ENCODE peak calls at places on chromosomes 2 and 18, in six cellular contexts. V is AG04450; E is stimulated activated CD8-positive, alpha-beta memory T cell treated with anti-CD3 and anti-CD28 coated beads, Interleukin-4, amount 100 ng/mL, for 1 hour; A is stimulated activated CD4-positive, alpha-beta T cell treated with anti-CD3 and anti-CD28 coated beads, Interleukin-15, amount 100 ng/mL, for 1 hour; G is ecto neural progenitor cell; X is effector memory CD8-positive, alpha-beta T cell. T is an unnamed sample.

GRCh38 chr2:156480376-156480775 is 44.2 kb downstream of the GPD2 start:
- DNase-seq in X (no peak), A (no peak), V (no peak), E (no peak), G (no peak), T (no peak)

GRCh38 chr18:38368246-38368645 is 802.6 kb upstream of the CELF4 start:
- DNase-seq in G (no peak), E (no peak), X (no peak), A (no peak), V (no peak), T (no peak)

GRCh38 chr2:134836986-134837385 is 1.4 kb upstream of the ACMSD start:
- DNase-seq in A (no peak), E (no peak), G (no peak), X (no peak), V (peak; percentile 50), T (no peak)

GRCh38 chr18:58266291-58266690 is 222.3 kb downstream of the NEDD4L start:
- DNase-seq in A (no peak), G (no peak), V (no peak), E (no peak), X (no peak), T (no peak)

GRCh38 chr2:114610677-114611076 is 168.2 kb downstream of the DPP10 start:
- DNase-seq in G (peak; percentile 49), X (no peak), E (no peak), V (no peak), A (no peak), T (no peak)

GRCh38 chr2:674319-674985 is 2.8 kb downstream of the TMEM18 start:
- DNase-seq in G (peak; percentile 27), A (no peak), X (no peak), V (no peak), E (no peak), T (peak; percentile 8)

GRCh38 chr2:128466377-128467175 is 147.9 kb upstream of the HS6ST1 start:
- DNase-seq in E (no peak), G (peak; percentile 32), X (no peak), A (no peak), V (no peak), T (peak; percentile 4)

GRCh38 chr18:75208055-75208835 is 694 bp downstream of the PTGR3 start:
- DNase-seq in V (no peak), A (peak; percentile 33), X (peak; percentile 29), E (no peak), G (peak; percentile 70), T (peak; percentile 21)

GRCh38 chr2:190679813-190680591 is 31.1 kb downstream of the NAB1 start:
- DNase-seq in G (peak; percentile 83), V (no peak), X (peak; percentile 60), E (peak; percentile 36), A (peak; percentile 18), T (peak; percentile 49)

GRCh38 chr18:26133652-26134051 is at the start of gene PSMA8:
- DNase-seq in G (no peak), E (peak; percentile 12), V (no peak), A (peak; percentile 26), X (peak; percentile 40), T (no peak)

GRCh38 chr2:164597988-164598387 is 23.3 kb downstream of the GRB14 start:
- DNase-seq in E (no peak), G (no peak), A (no peak), V (no peak), X (no peak), T (no peak)

GRCh38 chr2:101253713-101254085 is 1.0 kb downstream of the CNOT11 start:
- DNase-seq in X (peak; percentile 12), G (no peak), E (no peak), A (no peak), V (no peak), T (no peak)

GRCh38 chr2:167127135-167127534 is 238.9 kb downstream of the XIRP2 start:
- DNase-seq in G (no peak), E (no peak), X (no peak), V (no peak), A (no peak), T (no peak)

GRCh38 chr2:120885749-120886148 is 150.1 kb downstream of the GLI2 start:
- DNase-seq in A (no peak), V (no peak), E (no peak), X (no peak), G (no peak), T (no peak)

GRCh38 chr2:14047491-14047890 is 585.0 kb upstream of the LRATD1 start:
- DNase-seq in X (no peak), G (no peak), A (no peak), V (no peak), E (no peak), T (no peak)

GRCh38 chr2:239871481-239872435 is 153.4 kb downstream of the NDUFA10 start:
- DNase-seq in A (no peak), G (peak; percentile 31), X (no peak), V (no peak), E (no peak), T (no peak)

GRCh38 chr2:134420256-134420655 is 166.4 kb downstream of the MGAT5 start:
- DNase-seq in A (no peak), G (no peak), E (no peak), X (no peak), V (no peak), T (no peak)

GRCh38 chr2:187338679-187339121 is 109.4 kb downstream of the CALCRL start:
- DNase-seq in G (no peak), E (no peak), A (no peak), X (no peak), V (no peak), T (no peak)

GRCh38 chr2:161246301-161246700 is 61.9 kb upstream of the PSMD14 start:
- DNase-seq in X (no peak), A (no peak), G (no peak), E (no peak), V (no peak), T (no peak)

GRCh38 chr2:224178085-224178484 is 139.0 kb upstream of the SERPINE2 start:
- DNase-seq in G (no peak), A (no peak), X (no peak), E (no peak), V (peak; percentile 6), T (no peak)

GRCh38 chr2:99651930-99652670 is 162.3 kb upstream of the REV1 start:
- DNase-seq in E (no peak), V (peak; percentile 13), A (no peak), X (no peak), G (no peak), T (no peak)

GRCh38 chr2:126571403-126571802 is 84.6 kb upstream of the GYPC start:
- DNase-seq in E (no peak), A (no peak), G (no peak), X (no peak), V (no peak), T (no peak)

GRCh38 chr2:237927986-237928385 is 38.8 kb upstream of the UBE2F start:
- DNase-seq in G (no peak), E (no peak), X (no peak), V (no peak), A (no peak), T (no peak)